ENCODE peak calls at places on chromosomes 11 and 22, in five cellular contexts. N, I, S, Y and P are unnamed samples.

GRCh38 chr11:44593194-44593593 is 27.7 kb downstream of the CD82 start:
- DNase-seq in N (no peak), I (no peak), S (no peak), Y (no peak), P (no peak)

GRCh38 chr22:48811885-48812284 is 1015.8 kb downstream of the BRD1 start:
- DNase-seq in N (no peak), I (no peak), S (no peak), Y (no peak), P (no peak)

GRCh38 chr11:2308713-2309112 is 6.9 kb downstream of the TSPAN32 start:
- DNase-seq in N (no peak), I (no peak), S (no peak), Y (no peak), P (no peak)

GRCh38 chr11:12269104-12269441 is 108.3 kb upstream of the PARVA start:
- DNase-seq in N (no peak), I (no peak), S (no peak), Y (peak; percentile 78), P (no peak)

GRCh38 chr11:6083129-6083528 is 24.4 kb upstream of the OR56B4 start:
- DNase-seq in N (no peak), I (no peak), S (no peak), Y (no peak), P (no peak)

GRCh38 chr11:114501901-114502300 is 57.8 kb downstream of the NXPE1 start:
- DNase-seq in N (no peak), I (no peak), S (no peak), Y (peak; percentile 49), P (no peak)

GRCh38 chr22:24094966-24095365 is 83.9 kb downstream of the CABIN1 start:
- DNase-seq in N (no peak), I (no peak), S (no peak), Y (no peak), P (no peak)

GRCh38 chr11:119110439-119110838 is 3.3 kb downstream of the C2CD2L start:
- DNase-seq in N (no peak), I (no peak), S (no peak), Y (no peak), P (no peak)